ENCODE peak calls at places on chromosomes 2 and 18, in four cellular contexts. One of them, this sample, is unnamed.
A peak's percentile ranks its signal among the peaks of the same experiment; 100 is the strongest.

GRCh38 chr2:172438064-172438421 is 10.7 kb downstream of the ITGA6 start:
- DNase-seq in HEK293T: no peak
- DNase-seq in nucleus accumbens: no peak
- DNase-seq in pulmonary artery endothelial cell: no peak
- DNase-seq in this sample: peak; percentile 25

GRCh38 chr2:112920923-112921532 is 10.1 kb downstream of the IL37 start:
- DNase-seq in HEK293T: no peak
- DNase-seq in nucleus accumbens: no peak
- DNase-seq in pulmonary artery endothelial cell: no peak
- DNase-seq in this sample: no peak

GRCh38 chr2:48219555-48220436 is 310.2 kb upstream of the STON1 start:
- DNase-seq in HEK293T: no peak
- DNase-seq in nucleus accumbens: no peak
- DNase-seq in pulmonary artery endothelial cell: no peak
- DNase-seq in this sample: no peak

GRCh38 chr2:68715353-68716041 is 19.1 kb upstream of the ARHGAP25 start:
- DNase-seq in HEK293T: peak; percentile 82
- DNase-seq in nucleus accumbens: no peak
- DNase-seq in pulmonary artery endothelial cell: peak; percentile 22
- DNase-seq in this sample: peak; percentile 70

GRCh38 chr18:52694804-52695203 is 354.8 kb downstream of the DCC start:
- DNase-seq in HEK293T: no peak
- DNase-seq in nucleus accumbens: peak; percentile 2
- DNase-seq in pulmonary artery endothelial cell: no peak
- DNase-seq in this sample: no peak

GRCh38 chr2:132373391-132374135 is 43.0 kb upstream of the GPR39 start:
- DNase-seq in HEK293T: no peak
- DNase-seq in nucleus accumbens: no peak
- DNase-seq in pulmonary artery endothelial cell: no peak
- DNase-seq in this sample: no peak

GRCh38 chr2:20454036-20454981 is 7.4 kb downstream of the RHOB start:
- DNase-seq in HEK293T: no peak
- DNase-seq in nucleus accumbens: no peak
- DNase-seq in pulmonary artery endothelial cell: no peak
- DNase-seq in this sample: no peak

GRCh38 chr2:41119489-41119888 is 667.6 kb upstream of the SLC8A1 start:
- DNase-seq in HEK293T: no peak
- DNase-seq in nucleus accumbens: no peak
- DNase-seq in pulmonary artery endothelial cell: no peak
- DNase-seq in this sample: no peak

GRCh38 chr2:72147303-72147970 is at the start of gene CYP26B1:
- DNase-seq in HEK293T: peak; percentile 39
- DNase-seq in nucleus accumbens: no peak
- DNase-seq in pulmonary artery endothelial cell: no peak
- DNase-seq in this sample: no peak

GRCh38 chr18:29874519-29875098 is 1167.9 kb downstream of the DSC3 start:
- DNase-seq in HEK293T: peak; percentile 37
- DNase-seq in nucleus accumbens: no peak
- DNase-seq in pulmonary artery endothelial cell: no peak
- DNase-seq in this sample: peak; percentile 35

GRCh38 chr2:144015655-144016245 is 504.2 kb downstream of the ZEB2 start:
- DNase-seq in HEK293T: no peak
- DNase-seq in nucleus accumbens: no peak
- DNase-seq in pulmonary artery endothelial cell: no peak
- DNase-seq in this sample: no peak

GRCh38 chr18:60053747-60054304 is 154.0 kb downstream of the PMAIP1 start:
- DNase-seq in HEK293T: no peak
- DNase-seq in nucleus accumbens: no peak
- DNase-seq in pulmonary artery endothelial cell: no peak
- DNase-seq in this sample: peak; percentile 88

GRCh38 chr2:156522824-156523440 is 86.8 kb downstream of the GPD2 start:
- DNase-seq in HEK293T: no peak
- DNase-seq in nucleus accumbens: no peak
- DNase-seq in pulmonary artery endothelial cell: no peak
- DNase-seq in this sample: no peak

GRCh38 chr18:40608220-40608619 is 1346.8 kb upstream of the PIK3C3 start:
- DNase-seq in HEK293T: no peak
- DNase-seq in nucleus accumbens: no peak
- DNase-seq in pulmonary artery endothelial cell: no peak
- DNase-seq in this sample: no peak

GRCh38 chr2:222307978-222308479 is 9.2 kb upstream of the PAX3 start:
- DNase-seq in HEK293T: no peak
- DNase-seq in nucleus accumbens: no peak
- DNase-seq in pulmonary artery endothelial cell: no peak
- DNase-seq in this sample: no peak

GRCh38 chr18:52422985-52423601 is 83.1 kb downstream of the DCC start:
- DNase-seq in HEK293T: no peak
- DNase-seq in nucleus accumbens: no peak
- DNase-seq in pulmonary artery endothelial cell: no peak
- DNase-seq in this sample: no peak

GRCh38 chr2:158128168-158128973 is 26.7 kb downstream of the UPP2 start:
- DNase-seq in HEK293T: no peak
- DNase-seq in nucleus accumbens: no peak
- DNase-seq in pulmonary artery endothelial cell: no peak
- DNase-seq in this sample: no peak

GRCh38 chr2:204913312-204913711 is 368.0 kb downstream of the PARD3B start:
- DNase-seq in HEK293T: no peak
- DNase-seq in nucleus accumbens: no peak
- DNase-seq in pulmonary artery endothelial cell: no peak
- DNase-seq in this sample: no peak

GRCh38 chr2:67674668-67675067 is 277.5 kb downstream of the ETAA1 start:
- DNase-seq in HEK293T: no peak
- DNase-seq in nucleus accumbens: no peak
- DNase-seq in pulmonary artery endothelial cell: no peak
- DNase-seq in this sample: no peak

GRCh38 chr18:75160315-75160714 is 48.6 kb downstream of the PTGR3 start:
- DNase-seq in HEK293T: no peak
- DNase-seq in nucleus accumbens: no peak
- DNase-seq in pulmonary artery endothelial cell: no peak
- DNase-seq in this sample: no peak

GRCh38 chr2:10019174-10019971 is 24.0 kb upstream of the KLF11 start:
- DNase-seq in HEK293T: no peak
- DNase-seq in nucleus accumbens: no peak
- DNase-seq in pulmonary artery endothelial cell: no peak
- DNase-seq in this sample: no peak

GRCh38 chr2:10520154-10520553 is 72.0 kb upstream of the ODC1 start:
- DNase-seq in HEK293T: no peak
- DNase-seq in nucleus accumbens: no peak
- DNase-seq in pulmonary artery endothelial cell: no peak
- DNase-seq in this sample: no peak

GRCh38 chr2:190343500-190344274 is at the start of gene INPP1:
- DNase-seq in HEK293T: peak; percentile 48
- DNase-seq in nucleus accumbens: peak; percentile 53
- DNase-seq in pulmonary artery endothelial cell: peak; percentile 53
- DNase-seq in this sample: peak; percentile 85

GRCh38 chr18:74972354-74972753 is 236.6 kb downstream of the PTGR3 start:
- DNase-seq in HEK293T: no peak
- DNase-seq in nucleus accumbens: no peak
- DNase-seq in pulmonary artery endothelial cell: no peak
- DNase-seq in this sample: no peak

GRCh38 chr2:12261993-12262680 is 454.6 kb upstream of the TRIB2 start:
- DNase-seq in HEK293T: no peak
- DNase-seq in nucleus accumbens: no peak
- DNase-seq in pulmonary artery endothelial cell: no peak
- DNase-seq in this sample: no peak

GRCh38 chr2:171830039-171830438 is 64.0 kb downstream of the SLC25A12 start:
- DNase-seq in HEK293T: no peak
- DNase-seq in nucleus accumbens: no peak
- DNase-seq in pulmonary artery endothelial cell: no peak
- DNase-seq in this sample: no peak

GRCh38 chr2:142286618-142287017 is 155.8 kb upstream of the LRP1B start:
- DNase-seq in HEK293T: peak; percentile 64
- DNase-seq in nucleus accumbens: no peak
- DNase-seq in pulmonary artery endothelial cell: no peak
- DNase-seq in this sample: peak; percentile 6

GRCh38 chr2:143604172-143604571 is 475.0 kb downstream of the ARHGAP15 start:
- DNase-seq in HEK293T: no peak
- DNase-seq in nucleus accumbens: no peak
- DNase-seq in pulmonary artery endothelial cell: no peak
- DNase-seq in this sample: no peak

GRCh38 chr2:189116984-189117383 is 62.6 kb downstream of the COL5A2 start:
- DNase-seq in HEK293T: no peak
- DNase-seq in nucleus accumbens: no peak
- DNase-seq in pulmonary artery endothelial cell: no peak
- DNase-seq in this sample: no peak

GRCh38 chr18:46268662-46269061 is 164.5 kb downstream of the HAUS1 start:
- DNase-seq in HEK293T: no peak
- DNase-seq in nucleus accumbens: no peak
- DNase-seq in pulmonary artery endothelial cell: no peak
- DNase-seq in this sample: no peak

GRCh38 chr18:42187611-42188378 is 232.8 kb downstream of the PIK3C3 start:
- DNase-seq in HEK293T: no peak
- DNase-seq in nucleus accumbens: no peak
- DNase-seq in pulmonary artery endothelial cell: no peak
- DNase-seq in this sample: no peak

GRCh38 chr2:104563398-104564024 is 290.4 kb upstream of the POU3F3 start:
- DNase-seq in HEK293T: no peak
- DNase-seq in nucleus accumbens: no peak
- DNase-seq in pulmonary artery endothelial cell: no peak
- DNase-seq in this sample: no peak

GRCh38 chr2:240411261-240412160 is 24.0 kb upstream of the GPC1 start:
- DNase-seq in HEK293T: no peak
- DNase-seq in nucleus accumbens: no peak
- DNase-seq in pulmonary artery endothelial cell: no peak
- DNase-seq in this sample: no peak

GRCh38 chr18:73677458-73677857 is 470.2 kb downstream of the FBXO15 start:
- DNase-seq in HEK293T: no peak
- DNase-seq in nucleus accumbens: no peak
- DNase-seq in pulmonary artery endothelial cell: no peak
- DNase-seq in this sample: peak; percentile 37

GRCh38 chr2:48715042-48715899 is 40.3 kb downstream of the LHCGR start:
- DNase-seq in HEK293T: no peak
- DNase-seq in nucleus accumbens: no peak
- DNase-seq in pulmonary artery endothelial cell: no peak
- DNase-seq in this sample: peak; percentile 88

GRCh38 chr18:12410121-12410520 is 2.4 kb downstream of the PRELID3A start:
- DNase-seq in HEK293T: no peak
- DNase-seq in nucleus accumbens: no peak
- DNase-seq in pulmonary artery endothelial cell: no peak
- DNase-seq in this sample: no peak

GRCh38 chr2:84873350-84873749 is 7.5 kb downstream of the TRABD2A start:
- DNase-seq in HEK293T: no peak
- DNase-seq in nucleus accumbens: no peak
- DNase-seq in pulmonary artery endothelial cell: no peak
- DNase-seq in this sample: no peak

GRCh38 chr18:25962919-25963318 is 127.5 kb downstream of the SS18 start:
- DNase-seq in HEK293T: no peak
- DNase-seq in nucleus accumbens: no peak
- DNase-seq in pulmonary artery endothelial cell: no peak
- DNase-seq in this sample: no peak

This sample was measured in lung microvascular endothelial cell.